ENCODE peak calls at places on chromosomes 12 and 14, in eight cellular contexts. Y is CD8-positive, alpha-beta T cell; I is tibial artery; R is WERI-Rb-1; V is RWPE2; D is GM10248; Q is activated B cell treated with CpG ODN at 0.5 μM for 24 hours; N is mucosa of descending colon. T is an unnamed sample.

GRCh38 chr14:75096959-75097358 is 27.5 kb downstream of the ZC2HC1C start:
- DNase-seq in Y (no peak), I (no peak), R (no peak), V (no peak), D (no peak), Q (no peak), N (no peak), T (no peak)

GRCh38 chr14:104512771-104513640 is 66.6 kb upstream of the C14orf180 start:
- DNase-seq in Y (no peak), I (no peak), R (no peak), V (no peak), D (no peak), Q (no peak), N (no peak), T (no peak)

GRCh38 chr12:25135531-25136154 is 59.3 kb downstream of the DNAI7 start:
- DNase-seq in Y (no peak), I (no peak), R (peak), V (peak), D (no peak), Q (no peak), N (no peak), T (no peak)

GRCh38 chr12:128872303-128872702 is 19.0 kb downstream of the GLT1D1 start:
- DNase-seq in Y (no peak), I (no peak), R (no peak), V (no peak), D (no peak), Q (no peak), N (no peak), T (no peak)

GRCh38 chr12:91778938-91779400 is 366.7 kb downstream of the BTG1 start:
- DNase-seq in Y (peak), I (peak), R (no peak), V (peak), D (peak), Q (no peak), N (no peak), T (peak)

GRCh38 chr12:127272864-127273263 is 994.1 kb upstream of the TMEM132C start:
- DNase-seq in Y (no peak), I (no peak), R (no peak), V (peak), D (no peak), Q (no peak), N (no peak), T (no peak)

GRCh38 chr12:84913151-84913550 is 552 bp upstream of the SLC6A15 start:
- DNase-seq in Y (no peak), I (no peak), R (peak), V (no peak), D (no peak), Q (no peak), N (no peak), T (no peak)

GRCh38 chr14:101288436-101289229 is 272.7 kb upstream of the DIO3 start:
- DNase-seq in Y (no peak), I (no peak), R (no peak), V (no peak), D (no peak), Q (no peak), N (no peak), T (no peak)

GRCh38 chr12:14716848-14717444 is 20.5 kb upstream of the GUCY2C start:
- DNase-seq in Y (peak), I (peak), R (peak), V (no peak), D (peak), Q (no peak), N (no peak), T (no peak)

GRCh38 chr12:122123761-122124145 is 45.2 kb downstream of the MLXIP start:
- DNase-seq in Y (no peak), I (no peak), R (no peak), V (no peak), D (no peak), Q (no peak), N (peak), T (no peak)

GRCh38 chr12:27515671-27516070 is 8.3 kb upstream of the PPFIBP1 start:
- DNase-seq in Y (no peak), I (no peak), R (no peak), V (no peak), D (no peak), Q (no peak), N (no peak), T (no peak)

GRCh38 chr14:57976701-57977100 is 110.8 kb upstream of the SLC35F4 start:
- DNase-seq in Y (no peak), I (no peak), R (no peak), V (no peak), D (no peak), Q (no peak), N (no peak), T (no peak)

GRCh38 chr14:56844603-56845002 is 34.3 kb upstream of the OTX2 start:
- DNase-seq in Y (no peak), I (no peak), R (no peak), V (no peak), D (no peak), Q (no peak), N (no peak), T (no peak)

GRCh38 chr14:69612014-69612758 is 790 bp downstream of the SUSD6 start:
- DNase-seq in Y (peak), I (no peak), R (no peak), V (no peak), D (no peak), Q (peak), N (peak), T (no peak)

GRCh38 chr12:75816892-75817291 is 214.7 kb downstream of the PHLDA1 start:
- DNase-seq in Y (no peak), I (no peak), R (no peak), V (no peak), D (no peak), Q (no peak), N (no peak), T (no peak)

GRCh38 chr14:99196310-99196650 is 75.7 kb downstream of the BCL11B start:
- DNase-seq in Y (no peak), I (no peak), R (no peak), V (no peak), D (no peak), Q (no peak), N (no peak), T (no peak)

GRCh38 chr12:55736780-55737580 is 5.9 kb upstream of the GDF11 start:
- DNase-seq in Y (peak), I (no peak), R (peak), V (no peak), D (peak), Q (no peak), N (peak), T (peak)

GRCh38 chr12:3022411-3022810 is 54.8 kb upstream of the TSPAN9 start:
- DNase-seq in Y (no peak), I (no peak), R (no peak), V (no peak), D (no peak), Q (no peak), N (no peak), T (no peak)

GRCh38 chr12:111121840-111122239 is 201.5 kb upstream of the MYL2 start:
- DNase-seq in Y (no peak), I (no peak), R (peak), V (no peak), D (no peak), Q (no peak), N (no peak), T (no peak)

GRCh38 chr12:106133136-106134087 is 5.3 kb downstream of the NUAK1 start:
- DNase-seq in Y (no peak), I (no peak), R (no peak), V (no peak), D (no peak), Q (no peak), N (no peak), T (no peak)

GRCh38 chr14:60331201-60332045 is 82.4 kb downstream of the PPM1A start:
- DNase-seq in Y (peak), I (peak), R (peak), V (no peak), D (peak), Q (peak), N (peak), T (peak)

GRCh38 chr14:103568952-103569351 is 6.2 kb downstream of the COA8 start:
- DNase-seq in Y (no peak), I (no peak), R (no peak), V (no peak), D (no peak), Q (no peak), N (no peak), T (no peak)

GRCh38 chr12:120167529-120168095 is 26.9 kb downstream of the GCN1 start:
- DNase-seq in Y (no peak), I (no peak), R (no peak), V (no peak), D (no peak), Q (no peak), N (no peak), T (no peak)

GRCh38 chr12:40181490-40181889 is 43.3 kb upstream of the LRRK2 start:
- DNase-seq in Y (no peak), I (no peak), R (no peak), V (no peak), D (no peak), Q (no peak), N (no peak), T (no peak)

GRCh38 chr14:33297565-33297964 is 358.9 kb downstream of the NPAS3 start:
- DNase-seq in Y (no peak), I (no peak), R (no peak), V (no peak), D (no peak), Q (no peak), N (no peak), T (no peak)

GRCh38 chr12:105933671-105934665 is 204.8 kb downstream of the NUAK1 start:
- DNase-seq in Y (no peak), I (peak), R (no peak), V (peak), D (no peak), Q (no peak), N (peak), T (no peak)

GRCh38 chr12:26803552-26803951 is 29.4 kb downstream of the ITPR2 start:
- DNase-seq in Y (no peak), I (no peak), R (no peak), V (no peak), D (no peak), Q (no peak), N (no peak), T (no peak)

GRCh38 chr12:31204995-31205582 is 120.9 kb downstream of the SINHCAF start:
- DNase-seq in Y (no peak), I (no peak), R (no peak), V (no peak), D (peak), Q (no peak), N (no peak), T (no peak)

GRCh38 chr14:75497191-75497590 is 25.1 kb upstream of the BATF start:
- DNase-seq in Y (no peak), I (no peak), R (no peak), V (no peak), D (peak), Q (no peak), N (no peak), T (no peak)

GRCh38 chr14:97524579-97525319 is 727.6 kb downstream of the VRK1 start:
- DNase-seq in Y (no peak), I (no peak), R (no peak), V (no peak), D (no peak), Q (no peak), N (no peak), T (no peak)

GRCh38 chr12:125549171-125549570 is 483.9 kb downstream of the AACS start:
- DNase-seq in Y (no peak), I (no peak), R (no peak), V (no peak), D (no peak), Q (no peak), N (no peak), T (no peak)

GRCh38 chr12:125552223-125552747 is 487.1 kb downstream of the AACS start:
- DNase-seq in Y (no peak), I (no peak), R (no peak), V (no peak), D (no peak), Q (no peak), N (no peak), T (no peak)

GRCh38 chr12:125544979-125545378 is 479.7 kb downstream of the AACS start:
- DNase-seq in Y (no peak), I (no peak), R (no peak), V (no peak), D (no peak), Q (no peak), N (no peak), T (no peak)

GRCh38 chr12:125549836-125550235 is 484.6 kb downstream of the AACS start:
- DNase-seq in Y (no peak), I (no peak), R (peak), V (no peak), D (no peak), Q (no peak), N (no peak), T (no peak)
- TF ChIP-seq CTCF in Y (no peak), I (no peak), R (peak), V (peak), D (peak), Q (no peak), N (no peak), T (no peak)

GRCh38 chr14:73750161-73750901 is 36.1 kb upstream of the PNMA1 start:
- DNase-seq in Y (no peak), I (no peak), R (no peak), V (no peak), D (no peak), Q (no peak), N (no peak), T (no peak)

GRCh38 chr14:73753043-73753886 is 39.1 kb upstream of the PNMA1 start:
- DNase-seq in Y (no peak), I (peak), R (no peak), V (no peak), D (no peak), Q (no peak), N (peak), T (no peak)

GRCh38 chr14:73753887-73754880 is 40.0 kb upstream of the PNMA1 start:
- DNase-seq in Y (no peak), I (no peak), R (no peak), V (no peak), D (peak), Q (peak), N (peak), T (no peak)

GRCh38 chr14:73751157-73751691 is 37.0 kb upstream of the PNMA1 start:
- DNase-seq in Y (no peak), I (no peak), R (no peak), V (no peak), D (no peak), Q (no peak), N (peak), T (no peak)

DNA sequence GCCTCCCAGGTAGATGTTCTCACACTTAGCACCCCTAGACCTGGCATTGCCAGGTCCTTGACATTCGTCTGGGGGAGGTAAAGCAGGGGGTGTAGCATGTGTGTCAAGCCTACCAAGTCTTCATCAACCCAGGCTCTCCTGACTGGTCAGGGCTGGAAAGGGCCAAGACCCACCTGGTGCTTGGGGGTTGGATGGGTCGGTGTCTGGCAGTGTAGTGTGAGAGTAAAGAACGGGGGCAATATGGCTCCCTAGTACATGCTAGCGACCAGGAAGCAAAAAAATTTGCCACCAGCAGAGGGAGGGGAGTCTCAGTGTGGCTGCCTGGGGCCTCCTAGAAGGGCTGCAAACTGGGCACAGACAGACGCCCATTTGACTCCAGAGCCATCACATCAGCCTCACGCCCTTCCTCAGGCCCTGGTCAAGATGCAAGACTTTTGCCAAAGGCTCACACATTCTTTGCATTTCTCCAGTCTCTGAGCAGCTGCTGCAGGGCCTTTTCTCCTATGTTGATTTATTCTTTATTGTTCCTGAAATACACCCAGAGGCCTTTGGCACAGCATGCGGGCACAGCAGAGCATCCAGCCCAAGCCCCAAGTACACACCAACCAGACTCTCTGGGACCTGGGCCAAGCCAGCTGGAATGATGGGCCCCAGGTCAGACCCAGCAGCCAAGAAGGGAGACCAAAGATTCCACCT is 38.3 kb upstream of the PNMA1 start:
- DNase-seq in Y (no peak), I (peak), R (no peak), V (peak), D (no peak), Q (no peak), N (peak), T (no peak)
- TF ChIP-seq CTCF in Y (peak), I (peak), R (peak), V (peak), D (no peak), Q (no peak), N (no peak), T (no peak)

DNA sequence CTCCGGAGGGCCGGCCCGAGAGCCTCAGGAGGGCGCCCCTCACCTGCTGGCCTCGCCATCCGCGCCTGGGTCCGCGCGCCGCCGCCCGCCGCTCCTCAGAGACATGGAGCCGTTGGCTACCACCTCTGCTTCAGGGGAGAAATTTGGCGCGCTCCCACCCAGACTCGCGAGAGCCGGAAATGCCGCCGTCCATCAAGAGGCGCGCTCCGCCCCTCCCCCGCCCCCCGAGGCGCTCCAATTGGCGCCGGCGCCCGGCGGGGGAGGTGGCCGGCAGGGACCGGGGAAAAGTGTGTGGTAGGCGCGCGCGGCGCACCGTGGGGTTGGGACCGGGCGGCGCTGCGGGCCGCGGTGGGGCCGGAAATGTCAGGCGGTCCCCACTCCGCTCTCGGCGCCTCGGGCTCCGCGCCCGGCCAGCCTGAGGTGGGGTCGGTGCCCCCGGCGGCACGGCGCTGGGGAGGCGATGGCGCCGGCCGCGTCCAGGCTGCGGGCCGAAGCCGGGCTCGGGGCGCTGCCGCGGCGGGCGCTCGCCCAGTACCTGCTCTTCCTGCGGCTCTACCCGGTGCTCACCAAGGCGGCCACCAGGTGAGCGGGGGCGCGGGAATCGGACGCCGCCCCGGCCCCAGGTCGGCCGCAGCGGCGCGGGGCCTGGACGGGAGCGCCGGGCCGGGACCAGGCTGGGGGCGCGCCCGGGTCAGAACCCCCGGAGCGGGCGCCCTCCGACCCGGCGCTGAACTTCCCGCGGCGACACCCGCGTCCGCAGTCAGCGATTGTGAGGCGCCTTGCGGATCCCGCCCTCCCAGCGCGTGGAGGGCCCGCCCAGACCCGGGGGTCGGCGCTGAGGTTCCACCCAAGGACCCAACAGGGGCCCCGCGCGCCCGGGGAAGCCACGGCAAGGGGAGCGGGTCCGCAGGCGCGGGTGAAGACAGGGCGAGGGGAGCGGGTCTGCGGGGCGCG is at the start of the genes POLE and PXMP2:
- DNase-seq in Y (peak), I (peak), R (peak), V (peak), D (peak), Q (peak), N (peak), T (peak)
- TF ChIP-seq CTCF in Y (no peak), I (no peak), R (no peak), V (peak), D (peak), Q (no peak), N (no peak), T (no peak)

DNA sequence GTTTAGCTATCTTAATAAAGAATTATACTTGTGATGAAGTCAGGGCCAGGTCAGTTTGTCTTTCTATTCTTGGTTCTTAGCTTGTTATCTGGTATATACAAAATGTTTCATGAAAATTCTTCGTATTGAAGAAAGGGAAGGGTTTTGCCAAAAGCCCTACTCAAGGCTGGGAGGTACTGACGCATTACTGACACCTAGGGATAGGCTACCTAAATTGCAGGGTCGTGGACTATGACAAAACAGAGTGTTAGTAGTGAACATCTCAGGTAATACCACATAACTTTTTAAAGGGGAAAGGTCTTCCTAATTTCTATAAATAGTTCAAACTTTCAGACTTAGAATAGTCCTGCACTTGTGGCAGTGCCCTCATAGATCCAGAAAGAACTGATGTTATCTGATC is 246.3 kb downstream of the RGS6 start:
- DNase-seq in Y (no peak), I (no peak), R (no peak), V (no peak), D (no peak), Q (no peak), N (no peak), T (no peak)
- TF ChIP-seq CTCF in Y (no peak), I (no peak), R (peak), V (no peak), D (no peak), Q (no peak), N (no peak), T (no peak)

GRCh38 chr14:73729015-73729330 is 14.8 kb upstream of the PNMA1 start:
- DNase-seq in Y (no peak), I (no peak), R (no peak), V (no peak), D (no peak), Q (no peak), N (no peak), T (no peak)
- TF ChIP-seq CTCF in Y (no peak), I (no peak), R (no peak), V (peak), D (no peak), Q (no peak), N (no peak), T (no peak)

GRCh38 chr14:93657875-93658274 is 130.4 kb downstream of the PRIMA1 start:
- DNase-seq in Y (no peak), I (no peak), R (no peak), V (no peak), D (no peak), Q (no peak), N (no peak), T (no peak)

GRCh38 chr14:93648440-93649168 is 139.7 kb downstream of the PRIMA1 start:
- DNase-seq in Y (no peak), I (no peak), R (peak), V (no peak), D (no peak), Q (no peak), N (no peak), T (no peak)

GRCh38 chr14:93655078-93655750 is 133.1 kb downstream of the PRIMA1 start:
- DNase-seq in Y (no peak), I (no peak), R (peak), V (no peak), D (peak), Q (no peak), N (no peak), T (no peak)

DNA sequence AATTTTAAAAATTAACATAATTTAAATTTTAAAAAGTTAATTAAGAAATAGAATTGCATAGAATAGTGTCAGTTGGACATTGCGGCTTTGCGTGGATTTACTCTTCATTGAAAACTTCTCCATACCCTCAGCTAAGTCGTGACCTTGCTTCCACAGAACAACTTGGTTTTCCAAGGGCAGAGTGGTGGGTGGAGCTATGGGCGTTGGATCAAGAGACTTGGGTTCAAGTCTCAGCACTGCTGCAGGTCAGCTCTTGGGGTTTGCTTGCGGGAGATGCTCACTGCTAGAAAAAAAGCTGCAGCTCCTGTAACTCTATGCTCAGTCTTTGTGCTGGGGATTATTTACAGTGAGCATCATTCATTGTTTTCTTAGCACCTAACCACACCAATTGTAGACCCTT is 133.7 kb downstream of the PRIMA1 start:
- DNase-seq in Y (no peak), I (no peak), R (no peak), V (no peak), D (no peak), Q (no peak), N (no peak), T (no peak)
- TF ChIP-seq CTCF in Y (no peak), I (no peak), R (no peak), V (no peak), D (no peak), Q (no peak), N (no peak), T (no peak)

T was measured in omental fat pad.